ENCODE peak calls at places on chromosome 17, in six cellular contexts. E is suprapubic skin, V is stomach, D is A549, Z is ovary, R is Peyer's patch. M is an unnamed sample.
A peak's percentile ranks its signal among the peaks of the same experiment; 100 is the strongest.

GRCh38 chr17:63436523-63437110 is 9.5 kb downstream of the CYB561 start:
- DNase-seq in E (no peak), V (peak; percentile 63), D (no peak), Z (no peak), R (peak; percentile 50), M (no peak)

GRCh38 chr17:39754958-39755549 is 17.3 kb downstream of the GRB7 start:
- DNase-seq in E (no peak), V (no peak), D (no peak), Z (no peak), R (no peak), M (no peak)

GRCh38 chr17:3890082-3890892 is 2.6 kb downstream of the CAMKK1 start:
- DNase-seq in E (peak; percentile 93), V (peak; percentile 41), D (peak; percentile 98), Z (peak; percentile 78), R (no peak), M (no peak)

GRCh38 chr17:19707728-19708221 is 8.6 kb downstream of the SLC47A2 start:
- DNase-seq in E (no peak), V (no peak), D (no peak), Z (no peak), R (no peak), M (no peak)

GRCh38 chr17:35046740-35047283 is 16.7 kb downstream of the RFFL start:
- DNase-seq in E (no peak), V (no peak), D (no peak), Z (no peak), R (no peak), M (no peak)

GRCh38 chr17:4032738-4033137 is 68.5 kb upstream of the ATP2A3 start:
- DNase-seq in E (no peak), V (no peak), D (no peak), Z (no peak), R (no peak), M (no peak)

GRCh38 chr17:40345161-40346034 is 19.1 kb downstream of the GJD3 start:
- DNase-seq in E (no peak), V (peak; percentile 70), D (peak; percentile 85), Z (peak; percentile 84), R (peak; percentile 92), M (no peak)

GRCh38 chr17:64064331-64064730 is 43.9 kb upstream of the ICAM2 start:
- DNase-seq in E (no peak), V (peak; percentile 78), D (no peak), Z (no peak), R (peak; percentile 81), M (no peak)

GRCh38 chr17:81158688-81159590 is 6.4 kb upstream of the PVALEF start:
- DNase-seq in E (no peak), V (no peak), D (no peak), Z (no peak), R (no peak), M (no peak)

GRCh38 chr17:82528484-82529265 is 9.1 kb downstream of the FOXK2 start:
- DNase-seq in E (no peak), V (peak; percentile 33), D (peak; percentile 82), Z (no peak), R (peak; percentile 64), M (no peak)

GRCh38 chr17:60086822-60087591 is 8.3 kb upstream of the HEATR6 start:
- DNase-seq in E (no peak), V (no peak), D (no peak), Z (no peak), R (no peak), M (no peak)

GRCh38 chr17:19421926-19422325 is 10.9 kb downstream of the RNF112 start:
- DNase-seq in E (no peak), V (no peak), D (no peak), Z (no peak), R (no peak), M (no peak)

GRCh38 chr17:49580981-49581644 is 5.4 kb downstream of the NXPH3 start:
- DNase-seq in E (peak; percentile 62), V (no peak), D (no peak), Z (no peak), R (no peak), M (no peak)

GRCh38 chr17:27630607-27631408 is at the start of gene LGALS9:
- DNase-seq in E (no peak), V (peak; percentile 75), D (no peak), Z (no peak), R (peak; percentile 76), M (no peak)

GRCh38 chr17:17269926-17270773 is 10.9 kb downstream of the COPS3 start:
- DNase-seq in E (no peak), V (no peak), D (no peak), Z (no peak), R (no peak), M (no peak)

GRCh38 chr17:8859029-8859803 is 8.3 kb downstream of the PIK3R6 start:
- DNase-seq in E (peak; percentile 52), V (no peak), D (no peak), Z (no peak), R (no peak), M (no peak)

GRCh38 chr17:60392845-60393702 is 1.1 kb upstream of the USP32 start:
- DNase-seq in E (no peak), V (peak; percentile 63), D (peak; percentile 35), Z (no peak), R (no peak), M (no peak)

GRCh38 chr17:81923302-81924260 is 4.0 kb downstream of the MAFG start:
- DNase-seq in E (no peak), V (peak; percentile 85), D (peak; percentile 83), Z (peak; percentile 86), R (peak; percentile 87), M (no peak)

GRCh38 chr17:57925361-57925990 is 29.7 kb downstream of the CUEDC1 start:
- DNase-seq in E (no peak), V (no peak), D (no peak), Z (no peak), R (no peak), M (no peak)

GRCh38 chr17:43591750-43592562 is 45.8 kb upstream of the ETV4 start:
- DNase-seq in E (peak; percentile 85), V (peak; percentile 31), D (no peak), Z (peak; percentile 81), R (no peak), M (no peak)

GRCh38 chr17:5694507-5694906 is 110.2 kb upstream of the NLRP1 start:
- DNase-seq in E (no peak), V (no peak), D (no peak), Z (no peak), R (no peak), M (no peak)

GRCh38 chr17:61088556-61088955 is 311.1 kb upstream of the TBX2 start:
- DNase-seq in E (no peak), V (no peak), D (no peak), Z (no peak), R (no peak), M (no peak)

GRCh38 chr17:65103431-65103830 is 33.7 kb upstream of the RGS9 start:
- DNase-seq in E (no peak), V (no peak), D (no peak), Z (no peak), R (no peak), M (no peak)

GRCh38 chr17:57033296-57033695 is 51.8 kb upstream of the AKAP1 start:
- DNase-seq in E (no peak), V (peak; percentile 30), D (no peak), Z (no peak), R (no peak), M (no peak)

GRCh38 chr17:18213666-18214270 is 11.7 kb upstream of the LLGL1 start:
- DNase-seq in E (no peak), V (no peak), D (no peak), Z (no peak), R (no peak), M (no peak)

GRCh38 chr17:4220655-4221054 is 43.1 kb downstream of the ANKFY1 start:
- DNase-seq in E (no peak), V (no peak), D (no peak), Z (no peak), R (no peak), M (no peak)

GRCh38 chr17:63835167-63835720 is 7.2 kb downstream of the SMARCD2 start:
- DNase-seq in E (no peak), V (no peak), D (no peak), Z (no peak), R (no peak), M (no peak)

GRCh38 chr17:65307366-65308316 is 170.5 kb downstream of the RGS9 start:
- DNase-seq in E (no peak), V (no peak), D (no peak), Z (no peak), R (no peak), M (no peak)

GRCh38 chr17:75637561-75637960 is 4.3 kb downstream of the SMIM5 start:
- DNase-seq in E (no peak), V (peak; percentile 38), D (no peak), Z (no peak), R (no peak), M (no peak)
- TF ChIP-seq POLR2A in E (no peak), V (no peak), D (no peak), Z (no peak), R (no peak), M (no peak)

GRCh38 chr17:66531826-66532439 is 229.5 kb downstream of the PRKCA start:
- DNase-seq in E (no peak), V (no peak), D (no peak), Z (no peak), R (no peak), M (no peak)

GRCh38 chr17:66535611-66536010 is 233.2 kb downstream of the PRKCA start:
- DNase-seq in E (no peak), V (no peak), D (no peak), Z (no peak), R (no peak), M (no peak)

GRCh38 chr17:66537518-66537917 is 235.1 kb downstream of the PRKCA start:
- DNase-seq in E (no peak), V (no peak), D (no peak), Z (no peak), R (no peak), M (no peak)

GRCh38 chr17:66538776-66539175 is 236.4 kb downstream of the PRKCA start:
- DNase-seq in E (no peak), V (no peak), D (no peak), Z (no peak), R (no peak), M (no peak)

DNA sequence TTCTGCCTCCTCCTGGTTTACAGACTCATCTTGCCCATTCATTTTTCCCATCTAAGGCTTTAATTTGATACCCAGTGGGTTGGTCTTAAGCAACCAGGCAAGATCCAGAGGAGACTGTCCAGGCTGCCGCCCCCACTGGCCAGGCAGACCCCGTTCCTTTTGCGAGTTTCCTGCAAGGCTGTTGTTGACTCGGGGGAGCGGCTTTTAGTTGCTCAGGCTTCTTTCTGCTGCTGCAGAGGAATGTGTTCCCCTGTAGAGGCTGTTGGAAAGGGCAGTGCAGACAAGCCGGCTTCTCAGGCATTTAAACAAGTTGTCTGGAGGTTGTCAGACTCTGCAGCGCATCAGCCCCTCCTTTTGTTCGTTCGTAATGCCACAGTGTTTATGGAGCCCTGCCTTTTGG is 231.2 kb downstream of the PRKCA start:
- DNase-seq in E (no peak), V (no peak), D (no peak), Z (peak; percentile 57), R (no peak), M (no peak)
- TF ChIP-seq CTCF in E (no peak), V (no peak), D (no peak), Z (no peak), R (no peak), M (no peak)

GRCh38 chr17:68497885-68498319 is 14.3 kb upstream of the PRKAR1A start:
- DNase-seq in E (no peak), V (peak; percentile 61), D (no peak), Z (no peak), R (no peak), M (no peak)
- H3K27ac ChIP-seq in E (no peak overlapping the region), V (peak overlapping the region; percentile 41), D (no peak overlapping the region), Z (peak overlapping the region; percentile 69), R (peak overlapping the region; percentile 60), M (no peak overlapping the region)

GRCh38 chr17:38351412-38352222 is at the start of gene SOCS7:
- DNase-seq in E (peak; percentile 95), V (peak; percentile 94), D (peak; percentile 89), Z (peak; percentile 97), R (peak; percentile 96), M (peak; percentile 29)
- TF ChIP-seq POLR2A in E (peak; percentile 54), V (no peak), D (peak; percentile 96), Z (peak; percentile 79), R (peak; percentile 69), M (peak; percentile 29)

GRCh38 chr17:38747385-38748328 is 479 bp downstream of the PCGF2 start:
- DNase-seq in E (no peak), V (no peak), D (no peak), Z (peak; percentile 78), R (peak; percentile 72), M (no peak)
- TF ChIP-seq CTCF in E (no peak), V (no peak), D (peak; percentile 47), Z (no peak), R (no peak), M (no peak)

M was measured in esophagus squamous epithelium.